ENCODE peak calls at places on chromosomes 13 and 19, in ten cellular contexts. One of them, this sample, is unnamed.
A peak's percentile ranks its signal among the peaks of the same experiment; 100 is the strongest.

GRCh38 chr19:50365434-50366306 is at the start of gene NAPSA:
- DNase-seq in left colon: no peak
- DNase-seq in CD4-positive, alpha-beta T cell: no peak
- DNase-seq in M059J: no peak
- DNase-seq in NAMALWA: peak; percentile 74
- DNase-seq in NCI-H2081: no peak
- DNase-seq in effector memory CD4-positive, alpha-beta T cell: no peak
- DNase-seq in AG08395: no peak
- DNase-seq in NCI-H2029 treated with DMSO at 0.1 percent for 48 hours: no peak
- DNase-seq in CD4-positive, CD25-positive, alpha-beta regulatory T cell: no peak
- DNase-seq in this sample: no peak

GRCh38 chr13:91311491-91311890 is 36.0 kb upstream of the MIR17HG start:
- DNase-seq in left colon: peak; percentile 35
- DNase-seq in CD4-positive, alpha-beta T cell: no peak
- DNase-seq in M059J: no peak
- DNase-seq in NAMALWA: no peak
- DNase-seq in NCI-H2081: no peak
- DNase-seq in effector memory CD4-positive, alpha-beta T cell: no peak
- DNase-seq in AG08395: no peak
- DNase-seq in NCI-H2029 treated with DMSO at 0.1 percent for 48 hours: no peak
- DNase-seq in CD4-positive, CD25-positive, alpha-beta regulatory T cell: no peak
- DNase-seq in this sample: no peak

GRCh38 chr19:53880716-53881481 is 1.1 kb upstream of the PRKCG start:
- DNase-seq in left colon: no peak
- DNase-seq in CD4-positive, alpha-beta T cell: no peak
- DNase-seq in M059J: no peak
- DNase-seq in NAMALWA: no peak
- DNase-seq in NCI-H2081: no peak
- DNase-seq in effector memory CD4-positive, alpha-beta T cell: no peak
- DNase-seq in AG08395: no peak
- DNase-seq in NCI-H2029 treated with DMSO at 0.1 percent for 48 hours: no peak
- DNase-seq in CD4-positive, CD25-positive, alpha-beta regulatory T cell: no peak
- DNase-seq in this sample: no peak

GRCh38 chr13:51826606-51827005 is 18.4 kb downstream of the TMEM272 start:
- DNase-seq in left colon: no peak
- DNase-seq in CD4-positive, alpha-beta T cell: no peak
- DNase-seq in M059J: no peak
- DNase-seq in NAMALWA: no peak
- DNase-seq in NCI-H2081: no peak
- DNase-seq in effector memory CD4-positive, alpha-beta T cell: no peak
- DNase-seq in AG08395: no peak
- DNase-seq in NCI-H2029 treated with DMSO at 0.1 percent for 48 hours: no peak
- DNase-seq in CD4-positive, CD25-positive, alpha-beta regulatory T cell: no peak
- DNase-seq in this sample: no peak

GRCh38 chr13:101211261-101211660 is 205.0 kb downstream of the NALCN start:
- DNase-seq in left colon: no peak
- DNase-seq in CD4-positive, alpha-beta T cell: no peak
- DNase-seq in M059J: peak; percentile 11
- DNase-seq in NAMALWA: no peak
- DNase-seq in NCI-H2081: no peak
- DNase-seq in effector memory CD4-positive, alpha-beta T cell: no peak
- DNase-seq in AG08395: peak; percentile 46
- DNase-seq in NCI-H2029 treated with DMSO at 0.1 percent for 48 hours: no peak
- DNase-seq in CD4-positive, CD25-positive, alpha-beta regulatory T cell: no peak
- DNase-seq in this sample: peak; percentile 12

GRCh38 chr13:78030351-78030750 is 111.7 kb upstream of the EDNRB start:
- DNase-seq in left colon: no peak
- DNase-seq in CD4-positive, alpha-beta T cell: no peak
- DNase-seq in M059J: no peak
- DNase-seq in NAMALWA: no peak
- DNase-seq in NCI-H2081: no peak
- DNase-seq in effector memory CD4-positive, alpha-beta T cell: no peak
- DNase-seq in AG08395: no peak
- DNase-seq in NCI-H2029 treated with DMSO at 0.1 percent for 48 hours: no peak
- DNase-seq in CD4-positive, CD25-positive, alpha-beta regulatory T cell: no peak
- DNase-seq in this sample: no peak

GRCh38 chr13:38821753-38822551 is 135.1 kb downstream of the FREM2 start:
- DNase-seq in left colon: no peak
- DNase-seq in CD4-positive, alpha-beta T cell: no peak
- DNase-seq in M059J: peak; percentile 33
- DNase-seq in NAMALWA: no peak
- DNase-seq in NCI-H2081: no peak
- DNase-seq in effector memory CD4-positive, alpha-beta T cell: no peak
- DNase-seq in AG08395: no peak
- DNase-seq in NCI-H2029 treated with DMSO at 0.1 percent for 48 hours: no peak
- DNase-seq in CD4-positive, CD25-positive, alpha-beta regulatory T cell: no peak
- DNase-seq in this sample: no peak

GRCh38 chr13:32040052-32040642 is 8.6 kb downstream of the FRY start:
- DNase-seq in left colon: no peak
- DNase-seq in CD4-positive, alpha-beta T cell: no peak
- DNase-seq in M059J: no peak
- DNase-seq in NAMALWA: no peak
- DNase-seq in NCI-H2081: no peak
- DNase-seq in effector memory CD4-positive, alpha-beta T cell: no peak
- DNase-seq in AG08395: no peak
- DNase-seq in NCI-H2029 treated with DMSO at 0.1 percent for 48 hours: no peak
- DNase-seq in CD4-positive, CD25-positive, alpha-beta regulatory T cell: no peak
- DNase-seq in this sample: no peak

GRCh38 chr19:33998302-33998701 is 174.0 kb upstream of the LSM14A start:
- DNase-seq in left colon: no peak
- DNase-seq in CD4-positive, alpha-beta T cell: no peak
- DNase-seq in M059J: peak; percentile 20
- DNase-seq in NAMALWA: no peak
- DNase-seq in NCI-H2081: no peak
- DNase-seq in effector memory CD4-positive, alpha-beta T cell: no peak
- DNase-seq in AG08395: no peak
- DNase-seq in NCI-H2029 treated with DMSO at 0.1 percent for 48 hours: no peak
- DNase-seq in CD4-positive, CD25-positive, alpha-beta regulatory T cell: no peak
- DNase-seq in this sample: no peak

GRCh38 chr13:20519887-20520286 is 5.8 kb downstream of the CRYL1 start:
- DNase-seq in left colon: no peak
- DNase-seq in CD4-positive, alpha-beta T cell: no peak
- DNase-seq in M059J: no peak
- DNase-seq in NAMALWA: no peak
- DNase-seq in NCI-H2081: no peak
- DNase-seq in effector memory CD4-positive, alpha-beta T cell: no peak
- DNase-seq in AG08395: no peak
- DNase-seq in NCI-H2029 treated with DMSO at 0.1 percent for 48 hours: no peak
- DNase-seq in CD4-positive, CD25-positive, alpha-beta regulatory T cell: no peak
- DNase-seq in this sample: no peak

GRCh38 chr19:2015611-2015950 is at the start of gene BTBD2:
- DNase-seq in left colon: peak; percentile 59
- DNase-seq in CD4-positive, alpha-beta T cell: peak; percentile 52
- DNase-seq in M059J: peak; percentile 51
- DNase-seq in NAMALWA: peak; percentile 50
- DNase-seq in NCI-H2081: peak; percentile 47
- DNase-seq in effector memory CD4-positive, alpha-beta T cell: peak; percentile 30
- DNase-seq in AG08395: peak; percentile 62
- DNase-seq in NCI-H2029 treated with DMSO at 0.1 percent for 48 hours: no peak
- DNase-seq in CD4-positive, CD25-positive, alpha-beta regulatory T cell: peak; percentile 38
- DNase-seq in this sample: peak; percentile 60

GRCh38 chr13:92500192-92500591 is 726.4 kb upstream of the GPC6 start:
- DNase-seq in left colon: no peak
- DNase-seq in CD4-positive, alpha-beta T cell: no peak
- DNase-seq in M059J: no peak
- DNase-seq in NAMALWA: no peak
- DNase-seq in NCI-H2081: no peak
- DNase-seq in effector memory CD4-positive, alpha-beta T cell: no peak
- DNase-seq in AG08395: no peak
- DNase-seq in NCI-H2029 treated with DMSO at 0.1 percent for 48 hours: no peak
- DNase-seq in CD4-positive, CD25-positive, alpha-beta regulatory T cell: no peak
- DNase-seq in this sample: no peak

GRCh38 chr13:78978381-78978998 is 319.5 kb upstream of the OBI1 start:
- DNase-seq in left colon: peak; percentile 20
- DNase-seq in CD4-positive, alpha-beta T cell: peak; percentile 14
- DNase-seq in M059J: peak; percentile 40
- DNase-seq in NAMALWA: peak; percentile 87
- DNase-seq in NCI-H2081: peak; percentile 71
- DNase-seq in effector memory CD4-positive, alpha-beta T cell: no peak
- DNase-seq in AG08395: peak; percentile 57
- DNase-seq in NCI-H2029 treated with DMSO at 0.1 percent for 48 hours: peak; percentile 27
- DNase-seq in CD4-positive, CD25-positive, alpha-beta regulatory T cell: no peak
- DNase-seq in this sample: peak; percentile 9

GRCh38 chr13:33263976-33264619 is 21.5 kb downstream of the STARD13 start:
- DNase-seq in left colon: no peak
- DNase-seq in CD4-positive, alpha-beta T cell: no peak
- DNase-seq in M059J: peak; percentile 84
- DNase-seq in NAMALWA: no peak
- DNase-seq in NCI-H2081: no peak
- DNase-seq in effector memory CD4-positive, alpha-beta T cell: no peak
- DNase-seq in AG08395: no peak
- DNase-seq in NCI-H2029 treated with DMSO at 0.1 percent for 48 hours: no peak
- DNase-seq in CD4-positive, CD25-positive, alpha-beta regulatory T cell: no peak
- DNase-seq in this sample: no peak

GRCh38 chr19:50377051-50377441 is 789 bp downstream of the NR1H2 start:
- DNase-seq in left colon: peak; percentile 72
- DNase-seq in CD4-positive, alpha-beta T cell: peak; percentile 56
- DNase-seq in M059J: no peak
- DNase-seq in NAMALWA: peak; percentile 88
- DNase-seq in NCI-H2081: no peak
- DNase-seq in effector memory CD4-positive, alpha-beta T cell: peak; percentile 55
- DNase-seq in AG08395: no peak
- DNase-seq in NCI-H2029 treated with DMSO at 0.1 percent for 48 hours: no peak
- DNase-seq in CD4-positive, CD25-positive, alpha-beta regulatory T cell: peak; percentile 61
- DNase-seq in this sample: no peak

GRCh38 chr13:30551194-30551593 is 66.5 kb upstream of the USPL1 start:
- DNase-seq in left colon: no peak
- DNase-seq in CD4-positive, alpha-beta T cell: no peak
- DNase-seq in M059J: peak; percentile 30
- DNase-seq in NAMALWA: peak; percentile 68
- DNase-seq in NCI-H2081: no peak
- DNase-seq in effector memory CD4-positive, alpha-beta T cell: no peak
- DNase-seq in AG08395: peak; percentile 43
- DNase-seq in NCI-H2029 treated with DMSO at 0.1 percent for 48 hours: no peak
- DNase-seq in CD4-positive, CD25-positive, alpha-beta regulatory T cell: no peak
- DNase-seq in this sample: no peak

GRCh38 chr13:38902551-38902950 is 88.1 kb downstream of the STOML3 start:
- DNase-seq in left colon: no peak
- DNase-seq in CD4-positive, alpha-beta T cell: no peak
- DNase-seq in M059J: no peak
- DNase-seq in NAMALWA: no peak
- DNase-seq in NCI-H2081: peak; percentile 57
- DNase-seq in effector memory CD4-positive, alpha-beta T cell: no peak
- DNase-seq in AG08395: no peak
- DNase-seq in NCI-H2029 treated with DMSO at 0.1 percent for 48 hours: no peak
- DNase-seq in CD4-positive, CD25-positive, alpha-beta regulatory T cell: no peak
- DNase-seq in this sample: no peak

GRCh38 chr19:17248011-17248776 is 2.5 kb upstream of the NR2F6 start:
- DNase-seq in left colon: peak; percentile 63
- DNase-seq in CD4-positive, alpha-beta T cell: no peak
- DNase-seq in M059J: no peak
- DNase-seq in NAMALWA: no peak
- DNase-seq in NCI-H2081: no peak
- DNase-seq in effector memory CD4-positive, alpha-beta T cell: no peak
- DNase-seq in AG08395: no peak
- DNase-seq in NCI-H2029 treated with DMSO at 0.1 percent for 48 hours: no peak
- DNase-seq in CD4-positive, CD25-positive, alpha-beta regulatory T cell: no peak
- DNase-seq in this sample: no peak

GRCh38 chr13:100543872-100544602 is 44.6 kb downstream of the GGACT start:
- DNase-seq in left colon: no peak
- DNase-seq in CD4-positive, alpha-beta T cell: no peak
- DNase-seq in M059J: no peak
- DNase-seq in NAMALWA: no peak
- DNase-seq in NCI-H2081: no peak
- DNase-seq in effector memory CD4-positive, alpha-beta T cell: no peak
- DNase-seq in AG08395: no peak
- DNase-seq in NCI-H2029 treated with DMSO at 0.1 percent for 48 hours: peak; percentile 5
- DNase-seq in CD4-positive, CD25-positive, alpha-beta regulatory T cell: no peak
- DNase-seq in this sample: no peak

GRCh38 chr19:10110076-10110971 is 1.2 kb upstream of the P2RY11 start:
- DNase-seq in left colon: no peak
- DNase-seq in CD4-positive, alpha-beta T cell: no peak
- DNase-seq in M059J: no peak
- DNase-seq in NAMALWA: no peak
- DNase-seq in NCI-H2081: no peak
- DNase-seq in effector memory CD4-positive, alpha-beta T cell: no peak
- DNase-seq in AG08395: no peak
- DNase-seq in NCI-H2029 treated with DMSO at 0.1 percent for 48 hours: no peak
- DNase-seq in CD4-positive, CD25-positive, alpha-beta regulatory T cell: no peak
- DNase-seq in this sample: no peak

GRCh38 chr13:53098455-53098854 is 69.8 kb downstream of the OLFM4 start:
- DNase-seq in left colon: no peak
- DNase-seq in CD4-positive, alpha-beta T cell: no peak
- DNase-seq in M059J: no peak
- DNase-seq in NAMALWA: no peak
- DNase-seq in NCI-H2081: no peak
- DNase-seq in effector memory CD4-positive, alpha-beta T cell: no peak
- DNase-seq in AG08395: no peak
- DNase-seq in NCI-H2029 treated with DMSO at 0.1 percent for 48 hours: no peak
- DNase-seq in CD4-positive, CD25-positive, alpha-beta regulatory T cell: no peak
- DNase-seq in this sample: no peak

GRCh38 chr19:20078696-20079095 is 896 bp downstream of the ZNF90 start:
- DNase-seq in left colon: peak; percentile 44
- DNase-seq in CD4-positive, alpha-beta T cell: no peak
- DNase-seq in M059J: peak; percentile 4
- DNase-seq in NAMALWA: peak; percentile 66
- DNase-seq in NCI-H2081: no peak
- DNase-seq in effector memory CD4-positive, alpha-beta T cell: no peak
- DNase-seq in AG08395: peak; percentile 5
- DNase-seq in NCI-H2029 treated with DMSO at 0.1 percent for 48 hours: peak; percentile 14
- DNase-seq in CD4-positive, CD25-positive, alpha-beta regulatory T cell: no peak
- DNase-seq in this sample: peak; percentile 4

GRCh38 chr19:54436031-54436523 is 12.9 kb upstream of the LENG8 start:
- DNase-seq in left colon: no peak
- DNase-seq in CD4-positive, alpha-beta T cell: no peak
- DNase-seq in M059J: no peak
- DNase-seq in NAMALWA: no peak
- DNase-seq in NCI-H2081: no peak
- DNase-seq in effector memory CD4-positive, alpha-beta T cell: no peak
- DNase-seq in AG08395: no peak
- DNase-seq in NCI-H2029 treated with DMSO at 0.1 percent for 48 hours: no peak
- DNase-seq in CD4-positive, CD25-positive, alpha-beta regulatory T cell: no peak
- DNase-seq in this sample: no peak

This sample was measured in GM04504.